ENCODE peak calls at places on chromosomes 2 and 18, in eight cellular contexts. V is bronchial epithelial cell, S is breast epithelium, E is GM12865, B is Calu3, U is GM10248, Q is AG04449, F is OCI-LY7. T is an unnamed sample.

GRCh38 chr2:85733121-85733960 is 20.4 kb upstream of the ATOH8 start:
- DNase-seq in U (no peak), Q (no peak), S (no peak), V (no peak), B (no peak), F (no peak), E (no peak), T (no peak)

GRCh38 chr2:23294238-23294637 is 90.7 kb upstream of the KLHL29 start:
- DNase-seq in B (no peak), U (no peak), Q (no peak), E (no peak), V (no peak), F (no peak), S (no peak), T (no peak)

GRCh38 chr2:238240761-238241711 is 1.2 kb upstream of the HES6 start:
- DNase-seq in Q (no peak), E (peak; percentile 67), B (peak; percentile 73), S (peak; percentile 53), F (peak; percentile 29), U (no peak), V (no peak), T (peak; percentile 33)

GRCh38 chr18:13608791-13609552 is 117.4 kb downstream of the FAM210A start:
- DNase-seq in Q (no peak), V (no peak), U (no peak), S (no peak), F (peak; percentile 38), B (no peak), E (peak; percentile 67), T (no peak)

GRCh38 chr2:220215785-220216184 is 588.4 kb downstream of the SLC4A3 start:
- DNase-seq in U (no peak), B (no peak), E (no peak), Q (no peak), F (no peak), V (no peak), S (no peak), T (no peak)

GRCh38 chr2:225002039-225002655 is 40.1 kb downstream of the DOCK10 start:
- DNase-seq in Q (no peak), V (peak; percentile 66), S (peak; percentile 33), U (peak; percentile 57), F (peak; percentile 86), E (peak; percentile 85), B (peak; percentile 61), T (peak; percentile 64)

GRCh38 chr18:75581336-75582121 is 154.0 kb upstream of the SMIM21 start:
- DNase-seq in E (no peak), Q (no peak), V (no peak), S (no peak), U (no peak), B (no peak), F (no peak), T (peak; percentile 49)

GRCh38 chr2:14903709-14904374 is 271.3 kb downstream of the LRATD1 start:
- DNase-seq in F (peak; percentile 75), V (peak; percentile 17), U (peak; percentile 83), B (peak; percentile 51), S (no peak), E (peak; percentile 68), Q (no peak), T (no peak)

GRCh38 chr2:214103199-214104001 is 307.5 kb upstream of the VWC2L start:
- DNase-seq in S (no peak), B (peak; percentile 67), Q (no peak), U (no peak), V (peak; percentile 53), E (no peak), F (no peak), T (no peak)

GRCh38 chr18:9696701-9697100 is 11.4 kb upstream of the RAB31 start:
- DNase-seq in S (no peak), Q (no peak), U (no peak), V (no peak), F (no peak), E (no peak), B (no peak), T (no peak)

GRCh38 chr18:26575865-26576217 is 27.5 kb upstream of the KCTD1 start:
- DNase-seq in E (no peak), U (no peak), V (no peak), S (no peak), Q (no peak), F (no peak), B (no peak), T (no peak)

GRCh38 chr18:58105908-58106673 is 62.1 kb downstream of the NEDD4L start:
- DNase-seq in U (no peak), Q (no peak), E (no peak), F (no peak), V (no peak), B (no peak), S (no peak), T (peak; percentile 6)

GRCh38 chr18:54647176-54647575 is 56.1 kb downstream of the DYNAP start:
- DNase-seq in B (peak; percentile 48), Q (no peak), V (peak; percentile 58), S (no peak), U (no peak), F (peak; percentile 31), E (peak; percentile 38), T (peak; percentile 10)

GRCh38 chr2:12717988-12718661 is 1.4 kb downstream of the TRIB2 start:
- DNase-seq in S (peak; percentile 30), E (no peak), V (peak; percentile 29), F (peak; percentile 41), Q (no peak), U (no peak), B (no peak), T (peak; percentile 26)

GRCh38 chr2:54704238-54704637 is 19.2 kb upstream of the EML6 start:
- DNase-seq in U (no peak), B (no peak), S (no peak), F (no peak), E (no peak), Q (no peak), V (no peak), T (no peak)

GRCh38 chr2:54701029-54701428 is 22.4 kb upstream of the EML6 start:
- DNase-seq in E (no peak), B (no peak), V (peak; percentile 18), S (no peak), Q (no peak), F (no peak), U (no peak), T (peak; percentile 18)

GRCh38 chr2:54706622-54707021 is 16.8 kb upstream of the EML6 start:
- DNase-seq in U (no peak), B (no peak), Q (no peak), V (no peak), F (no peak), E (no peak), S (no peak), T (no peak)

GRCh38 chr2:54708584-54709340 is 14.7 kb upstream of the EML6 start:
- DNase-seq in V (peak; percentile 12), Q (no peak), E (no peak), U (no peak), S (no peak), F (peak; percentile 52), B (peak; percentile 54), T (peak; percentile 24)

DNA sequence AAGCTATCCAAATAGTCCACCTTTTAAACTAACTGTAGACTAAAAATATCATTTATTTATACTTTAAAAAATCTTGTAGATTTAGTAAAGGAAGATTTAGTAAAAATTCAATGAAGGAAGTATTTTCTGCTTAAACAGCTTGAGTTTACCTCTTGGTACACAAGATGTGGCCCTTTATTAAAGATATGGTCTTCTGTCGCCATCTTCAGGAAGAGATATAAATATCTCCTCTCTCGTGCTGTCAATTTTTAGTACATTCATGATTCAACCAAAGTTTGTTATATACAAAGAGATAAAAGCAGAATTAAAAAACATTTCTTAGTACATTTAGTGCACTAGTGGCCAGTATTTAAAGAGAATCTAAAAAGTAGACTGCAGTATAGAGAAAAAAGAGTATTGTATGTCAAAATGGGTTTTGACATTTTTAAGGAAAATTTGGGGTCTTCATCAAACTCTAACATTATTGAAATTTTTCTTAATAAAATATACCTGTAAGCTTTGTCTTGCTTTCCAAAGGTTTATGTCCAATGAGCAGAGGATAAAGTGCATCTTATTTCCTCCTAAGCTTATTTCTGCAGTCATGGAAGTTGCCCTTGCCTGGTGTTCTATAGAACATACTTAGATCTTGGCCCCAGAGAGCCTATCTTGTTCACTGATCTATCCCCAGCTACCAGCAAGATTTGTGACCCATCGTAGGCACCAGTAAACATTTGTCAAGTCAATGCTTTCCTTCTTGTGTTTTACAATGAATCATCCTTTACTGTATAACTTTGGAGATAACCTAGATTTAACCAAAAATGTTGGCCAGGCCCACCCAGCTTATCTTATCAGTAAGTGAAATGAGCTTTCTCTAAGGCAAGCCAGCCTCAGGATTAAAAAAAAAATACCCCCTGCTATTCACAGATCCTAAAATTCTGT is 18.5 kb upstream of the EML6 start:
- DNase-seq in S (no peak), B (no peak), E (peak; percentile 67), F (peak; percentile 81), Q (no peak), U (peak; percentile 46), V (peak; percentile 65), T (peak; percentile 57)
- TF ChIP-seq CTCF in S (peak; percentile 82), B (peak; percentile 30), E (peak; percentile 39), F (peak; percentile 97), Q (peak; percentile 12), U (peak; percentile 54), V (peak; percentile 21), T (peak; percentile 16)

GRCh38 chr18:57077786-57078552 is 68.9 kb upstream of the BOD1L2 start:
- DNase-seq in U (peak; percentile 84), S (no peak), V (no peak), F (peak; percentile 85), B (no peak), E (peak; percentile 93), Q (no peak), T (no peak)
- TF ChIP-seq CTCF in U (no peak), S (no peak), V (no peak), F (no peak), B (no peak), E (no peak), Q (no peak), T (no peak)

GRCh38 chr2:96788393-96789244 is 27.4 kb upstream of the CNNM3 start:
- DNase-seq in Q (no peak), F (no peak), B (no peak), U (no peak), E (no peak), S (no peak), V (no peak), T (peak; percentile 38)
- TF ChIP-seq CTCF in Q (no peak), F (no peak), B (no peak), U (no peak), E (no peak), S (no peak), V (no peak), T (no peak)

DNA sequence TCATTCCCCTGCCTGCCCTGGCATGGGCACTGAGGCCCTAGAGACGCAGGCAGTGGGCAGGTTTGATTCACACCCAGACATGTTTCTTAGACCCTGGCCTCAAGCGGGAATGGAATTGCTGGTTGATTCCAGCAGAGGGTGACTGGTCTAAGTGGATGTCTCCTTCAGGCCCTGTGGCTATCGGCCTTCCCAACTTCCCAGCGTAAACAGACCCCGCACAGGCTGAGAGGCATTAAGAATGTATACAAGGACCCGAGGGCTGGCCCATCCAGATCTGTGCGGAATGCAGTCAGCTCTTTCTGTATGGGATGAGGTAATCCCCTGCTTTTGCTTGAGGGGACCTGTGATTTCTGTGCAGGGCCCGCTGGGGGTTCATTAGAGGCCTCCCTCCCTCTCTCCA is 6.4 kb downstream of the ACKR3 start:
- DNase-seq in S (no peak), B (no peak), F (no peak), Q (no peak), V (peak; percentile 26), E (no peak), U (no peak), T (peak; percentile 44)
- TF ChIP-seq CTCF in S (no peak), B (no peak), F (no peak), Q (no peak), V (peak; percentile 11), E (no peak), U (no peak), T (no peak)